ENCODE peak calls at places on chromosomes 12 and 14, in nine cellular contexts. A is cardiac muscle cell; V is BJ; H is amniotic epithelial cell; Y is GM23338; M is NCI-H510A treated with DMSO at 0.1 percent for 48 hours; D is omental fat pad; X is activated T-cell treated with anti-CD3 and anti-CD28 coated beads, Interleukin-2, amount 50 U/mL, for 72 hours; F is hypothalamus. E is an unnamed sample.

GRCh38 chr12:132255642-132256041 is 73.7 kb downstream of the GALNT9 start:
- DNase-seq in A (no peak), V (no peak), H (no peak), Y (no peak), M (no peak), D (no peak), X (no peak), F (no peak), E (no peak)

GRCh38 chr14:88559852-88560251 is 3.0 kb upstream of the ZC3H14 start:
- DNase-seq in A (peak; percentile 69), V (no peak), H (peak; percentile 61), Y (peak; percentile 43), M (no peak), D (no peak), X (no peak), F (no peak), E (peak; percentile 63)

GRCh38 chr14:67940894-67941455 is 121.4 kb downstream of the RAD51B start:
- DNase-seq in A (peak; percentile 92), V (peak; percentile 84), H (peak; percentile 82), Y (peak; percentile 9), M (no peak), D (no peak), X (no peak), F (no peak), E (peak; percentile 63)

GRCh38 chr14:74508292-74508731 is 14.7 kb downstream of the ISCA2 start:
- DNase-seq in A (no peak), V (no peak), H (peak; percentile 45), Y (peak; percentile 90), M (peak; percentile 22), D (peak; percentile 0), X (no peak), F (no peak), E (no peak)

GRCh38 chr12:67067453-67068203 is 201.5 kb upstream of the CAND1 start:
- DNase-seq in A (no peak), V (no peak), H (no peak), Y (peak; percentile 15), M (no peak), D (no peak), X (no peak), F (no peak), E (no peak)

GRCh38 chr12:132393245-132393795 is 63.9 kb upstream of the GALNT9 start:
- DNase-seq in A (no peak), V (no peak), H (no peak), Y (no peak), M (no peak), D (no peak), X (no peak), F (no peak), E (peak; percentile 5)

GRCh38 chr12:129762436-129762835 is 141.4 kb downstream of the TMEM132D start:
- DNase-seq in A (no peak), V (no peak), H (no peak), Y (no peak), M (no peak), D (no peak), X (no peak), F (no peak), E (no peak)

GRCh38 chr12:3921526-3921925 is 48.3 kb upstream of the PARP11 start:
- DNase-seq in A (no peak), V (no peak), H (no peak), Y (no peak), M (no peak), D (no peak), X (no peak), F (no peak), E (no peak)

GRCh38 chr12:120540445-120540844 is 6.3 kb downstream of the RNF10 start:
- DNase-seq in A (peak; percentile 90), V (no peak), H (peak; percentile 97), Y (no peak), M (no peak), D (no peak), X (no peak), F (no peak), E (peak; percentile 86)